ENCODE peak calls at places on chromosomes 4 and X, in nine cellular contexts. S is CD4-positive, CD25-positive, alpha-beta regulatory T cell; L is Peyer's patch; W is anterior cingulate cortex; H is ACHN; N is tibial artery; Y is bronchial epithelial cell; V is effector CD4-positive, alpha-beta T cell; A is stimulated activated CD8-positive, alpha-beta memory T cell treated with anti-CD3 and anti-CD28 coated beads, Interleukin-7, amount 100 ng/mL, for 1 hour. D is an unnamed sample.

GRCh38 chrX:14630724-14631123 is 101.4 kb downstream of the GLRA2 start:
- DNase-seq in L (no peak), N (no peak), Y (peak; percentile 1), V (no peak), W (no peak), S (no peak), A (no peak), H (no peak), D (no peak)

GRCh38 chr4:146175541-146176453 is at the start of gene LSM6:
- DNase-seq in S (peak; percentile 71), N (peak; percentile 81), L (peak; percentile 91), A (peak; percentile 58), W (peak; percentile 72), V (peak; percentile 80), Y (peak; percentile 72), H (peak; percentile 83), D (peak; percentile 91)

GRCh38 chrX:20414066-20414465 is 147.4 kb upstream of the RPS6KA3 start:
- DNase-seq in L (no peak), S (no peak), N (no peak), A (no peak), Y (no peak), V (no peak), H (no peak), W (no peak), D (no peak)

GRCh38 chrX:99750721-99751120 is 659.4 kb downstream of the PCDH19 start:
- DNase-seq in H (no peak), S (no peak), A (no peak), W (no peak), N (no peak), V (no peak), Y (no peak), L (no peak), D (no peak)

GRCh38 chr4:8740666-8741395 is 130.8 kb downstream of the HMX1 start:
- DNase-seq in H (no peak), Y (no peak), S (no peak), V (no peak), A (no peak), L (peak; percentile 36), N (no peak), W (no peak), D (peak; percentile 60)

GRCh38 chr4:146073517-146073916 is 102.0 kb upstream of the LSM6 start:
- DNase-seq in V (no peak), W (no peak), H (no peak), S (no peak), A (no peak), L (no peak), N (no peak), Y (no peak), D (no peak)

GRCh38 chr4:27836505-27836904 is 975.9 kb downstream of the STIM2 start:
- DNase-seq in S (no peak), L (no peak), W (no peak), A (no peak), N (no peak), Y (peak; percentile 29), V (no peak), H (no peak), D (no peak)

GRCh38 chrX:9573282-9574106 is 108.6 kb downstream of the TBL1X start:
- DNase-seq in Y (no peak), W (no peak), S (no peak), H (peak; percentile 2), L (peak; percentile 54), N (no peak), V (no peak), A (no peak), D (no peak)

GRCh38 chr4:113336556-113336955 is 287.1 kb downstream of the ANK2 start:
- DNase-seq in W (no peak), Y (peak; percentile 53), S (no peak), H (no peak), L (no peak), N (no peak), V (no peak), A (no peak), D (no peak)

GRCh38 chr4:39118034-39118658 is 56.1 kb downstream of the KLHL5 start:
- DNase-seq in H (no peak), W (no peak), L (no peak), S (no peak), V (no peak), N (no peak), A (no peak), Y (no peak), D (no peak)

GRCh38 chr4:47784222-47784621 is 53.6 kb downstream of the CORIN start:
- DNase-seq in V (no peak), W (no peak), A (no peak), H (no peak), N (no peak), L (no peak), S (no peak), Y (peak; percentile 6), D (no peak)

GRCh38 chrX:103656623-103657022 is 27.8 kb downstream of the TCEAL1 start:
- DNase-seq in W (no peak), V (no peak), Y (peak; percentile 90), A (no peak), L (no peak), S (no peak), H (peak; percentile 80), N (no peak), D (no peak)

GRCh38 chr4:123836919-123837605 is 440.5 kb downstream of the SPRY1 start:
- DNase-seq in H (no peak), A (no peak), V (no peak), L (no peak), W (no peak), Y (peak; percentile 50), S (no peak), N (no peak), D (no peak)

GRCh38 chr4:87144346-87144745 is 76.1 kb downstream of the KLHL8 start:
- DNase-seq in S (no peak), A (no peak), L (no peak), H (no peak), N (no peak), Y (no peak), W (no peak), V (no peak), D (peak; percentile 70)

GRCh38 chr4:2083116-2083825 is 24.1 kb downstream of the NAT8L start:
- DNase-seq in A (no peak), S (no peak), W (no peak), H (no peak), Y (no peak), V (no peak), N (no peak), L (no peak), D (peak; percentile 42)

GRCh38 chr4:41994461-41994860 is 4.1 kb downstream of the SLC30A9 start:
- DNase-seq in H (no peak), S (no peak), L (no peak), A (no peak), N (no peak), W (no peak), V (no peak), Y (no peak), D (no peak)

GRCh38 chrX:53048169-53049126 is at the start of gene GPR173:
- DNase-seq in W (peak; percentile 47), H (peak; percentile 53), V (no peak), Y (no peak), L (peak; percentile 56), N (peak; percentile 31), S (no peak), A (no peak), D (peak; percentile 86)

GRCh38 chr4:71978192-71978845 is 53.5 kb upstream of the NPFFR2 start:
- DNase-seq in L (no peak), A (no peak), N (no peak), H (no peak), Y (no peak), S (no peak), V (no peak), W (no peak), D (no peak)

GRCh38 chr4:52606766-52607165 is 52.3 kb downstream of the USP46 start:
- DNase-seq in A (no peak), N (no peak), H (no peak), S (no peak), L (no peak), W (no peak), V (no peak), Y (no peak), D (no peak)

D was measured in islet precursor cell.